ENCODE peak calls at places on chromosomes 11 and 22, in ten cellular contexts. Q is A549, C is transverse colon, O is spleen, F is suprapubic skin, J is tibial nerve, R is HCT116, U is GM12878, L is prostate gland, P is H1. S is an unnamed sample.

GRCh38 chr11:112977620-112978212 is 16.5 kb downstream of the NCAM1 start:
- DNase-seq in R (no peak), P (no peak), O (no peak), L (no peak), J (no peak), Q (no peak), C (no peak), U (no peak), F (no peak), S (no peak)

GRCh38 chr22:46649176-46650077 is 29.2 kb downstream of the GRAMD4 start:
- DNase-seq in F (no peak), O (no peak), C (no peak), J (no peak), L (peak; percentile 81), U (no peak), P (no peak), Q (peak; percentile 63), R (no peak), S (no peak)

GRCh38 chr11:12092714-12093113 is 17.7 kb upstream of the MICAL2 start:
- DNase-seq in O (no peak), Q (no peak), U (no peak), F (peak; percentile 43), R (no peak), C (no peak), L (no peak), J (no peak), P (no peak), S (no peak)

GRCh38 chr11:125281831-125282595 is 117.5 kb downstream of the PKNOX2 start:
- DNase-seq in O (no peak), L (no peak), Q (no peak), P (no peak), R (peak; percentile 41), U (no peak), C (no peak), J (no peak), F (no peak), S (no peak)

GRCh38 chr22:20109411-20110358 is 6.2 kb upstream of the RANBP1 start:
- DNase-seq in R (no peak), P (no peak), Q (no peak), F (no peak), L (no peak), J (no peak), O (peak; percentile 70), U (no peak), C (no peak), S (no peak)

GRCh38 chr11:122852071-122852831 is 14.0 kb downstream of the CRTAM start:
- DNase-seq in P (no peak), L (no peak), Q (no peak), O (no peak), J (no peak), R (no peak), F (no peak), C (no peak), U (no peak), S (no peak)

GRCh38 chr22:46674367-46674781 is 54.2 kb downstream of the GRAMD4 start:
- DNase-seq in O (peak; percentile 94), J (peak; percentile 50), C (peak; percentile 61), P (no peak), F (peak; percentile 85), Q (no peak), L (no peak), U (no peak), R (no peak), S (peak; percentile 52)

GRCh38 chr22:22848364-22848866 is 39.2 kb upstream of the IGLL5 start:
- DNase-seq in J (peak; percentile 73), Q (peak; percentile 18), F (no peak), U (no peak), C (peak; percentile 79), O (peak; percentile 85), L (peak; percentile 65), R (peak; percentile 56), P (no peak), S (peak; percentile 32)

GRCh38 chr11:65899356-65900124 is 648 bp downstream of the FOSL1 start:
- DNase-seq in C (peak; percentile 67), F (peak; percentile 89), J (no peak), L (no peak), R (no peak), Q (peak; percentile 75), U (no peak), O (peak; percentile 92), P (no peak), S (no peak)
- TF ChIP-seq POLR2A in C (no peak), F (no peak), J (no peak), L (peak; percentile 40), R (no peak), Q (peak; percentile 26), U (no peak), O (no peak), P (no peak), S (no peak)

GRCh38 chr11:3956748-3957147 is 101.3 kb downstream of the STIM1 start:
- DNase-seq in C (no peak), P (no peak), F (no peak), U (no peak), J (no peak), L (no peak), Q (no peak), R (no peak), O (no peak), S (no peak)

GRCh38 chr11:3958301-3958700 is 102.8 kb downstream of the STIM1 start:
- DNase-seq in R (no peak), F (no peak), J (no peak), L (no peak), Q (no peak), O (no peak), P (no peak), C (no peak), U (no peak), S (no peak)

GRCh38 chr11:3957437-3957836 is 102.0 kb downstream of the STIM1 start:
- DNase-seq in F (no peak), J (no peak), U (no peak), C (no peak), L (no peak), O (no peak), P (no peak), Q (no peak), R (no peak), S (no peak)

GRCh38 chr11:3959918-3960295 is 104.4 kb downstream of the STIM1 start:
- DNase-seq in O (no peak), C (no peak), U (no peak), L (no peak), F (no peak), Q (no peak), R (no peak), J (no peak), P (no peak), S (no peak)

DNA sequence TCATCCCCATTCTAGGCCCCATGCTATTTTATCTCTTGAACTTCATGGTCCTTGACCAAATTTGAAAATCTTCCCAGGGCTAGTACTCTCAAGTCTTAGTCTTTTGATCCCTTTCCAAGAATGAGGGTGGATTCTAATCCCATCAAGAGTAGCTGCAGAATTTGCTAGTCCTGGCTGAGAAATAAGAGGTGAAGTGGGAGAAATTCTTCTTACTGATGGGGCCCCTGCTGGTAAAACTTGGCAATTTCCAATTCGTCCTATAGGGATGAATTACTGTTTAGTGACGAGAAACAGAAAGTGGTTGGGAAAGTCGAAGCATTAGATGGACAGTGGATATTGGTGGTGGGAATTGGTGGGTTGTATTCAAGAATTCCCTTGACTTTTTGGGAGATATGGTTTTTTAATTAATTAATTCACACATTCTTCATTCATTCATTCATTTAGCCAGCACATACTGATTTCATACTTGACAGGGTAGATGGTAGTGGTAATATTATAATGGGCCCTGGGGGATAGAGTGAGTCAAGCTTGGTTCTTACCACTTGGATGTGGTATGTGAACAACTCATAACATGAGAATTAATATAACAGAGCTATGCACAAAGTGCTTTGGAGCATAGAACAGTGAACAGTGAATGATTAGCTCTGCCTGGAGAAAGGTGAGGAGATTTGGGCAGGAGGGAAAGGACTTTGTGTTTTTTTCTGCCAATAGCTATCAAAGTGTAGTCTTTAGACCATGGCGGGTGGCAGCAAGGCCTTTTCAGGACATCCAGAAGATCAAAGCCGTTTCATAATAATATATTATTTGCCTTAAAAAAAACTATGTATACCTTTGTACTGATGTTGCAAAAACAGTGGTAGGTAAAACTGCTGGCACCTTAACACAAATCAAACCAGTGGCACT is 103.8 kb downstream of the STIM1 start:
- DNase-seq in F (no peak), R (no peak), O (no peak), Q (peak; percentile 53), P (no peak), J (no peak), U (no peak), C (no peak), L (no peak), S (no peak)
- TF ChIP-seq CTCF in F (no peak), R (peak; percentile 15), O (no peak), Q (peak; percentile 34), P (no peak), J (no peak), U (peak; percentile 25), C (peak; percentile 33), L (no peak), S (no peak)

GRCh38 chr11:126281245-126281644 is 1.6 kb upstream of the TIRAP start:
- DNase-seq in Q (no peak), J (no peak), U (no peak), R (no peak), O (no peak), C (no peak), P (no peak), F (no peak), L (no peak), S (no peak)

GRCh38 chr11:126284829-126285228 is 1.9 kb downstream of the TIRAP start:
- DNase-seq in P (no peak), R (no peak), Q (peak; percentile 19), C (peak; percentile 83), U (peak; percentile 94), F (no peak), L (no peak), O (no peak), J (peak; percentile 54), S (peak; percentile 73)

GRCh38 chr11:126282361-126282741 is 542 bp upstream of the TIRAP start:
- DNase-seq in R (no peak), U (no peak), P (no peak), L (peak; percentile 24), Q (no peak), J (peak; percentile 27), F (no peak), O (peak; percentile 85), C (peak; percentile 57), S (no peak)

GRCh38 chr11:126281666-126282175 is 1.2 kb upstream of the TIRAP start:
- DNase-seq in Q (no peak), C (no peak), O (no peak), R (no peak), U (no peak), J (no peak), P (no peak), F (no peak), L (no peak), S (no peak)

DNA sequence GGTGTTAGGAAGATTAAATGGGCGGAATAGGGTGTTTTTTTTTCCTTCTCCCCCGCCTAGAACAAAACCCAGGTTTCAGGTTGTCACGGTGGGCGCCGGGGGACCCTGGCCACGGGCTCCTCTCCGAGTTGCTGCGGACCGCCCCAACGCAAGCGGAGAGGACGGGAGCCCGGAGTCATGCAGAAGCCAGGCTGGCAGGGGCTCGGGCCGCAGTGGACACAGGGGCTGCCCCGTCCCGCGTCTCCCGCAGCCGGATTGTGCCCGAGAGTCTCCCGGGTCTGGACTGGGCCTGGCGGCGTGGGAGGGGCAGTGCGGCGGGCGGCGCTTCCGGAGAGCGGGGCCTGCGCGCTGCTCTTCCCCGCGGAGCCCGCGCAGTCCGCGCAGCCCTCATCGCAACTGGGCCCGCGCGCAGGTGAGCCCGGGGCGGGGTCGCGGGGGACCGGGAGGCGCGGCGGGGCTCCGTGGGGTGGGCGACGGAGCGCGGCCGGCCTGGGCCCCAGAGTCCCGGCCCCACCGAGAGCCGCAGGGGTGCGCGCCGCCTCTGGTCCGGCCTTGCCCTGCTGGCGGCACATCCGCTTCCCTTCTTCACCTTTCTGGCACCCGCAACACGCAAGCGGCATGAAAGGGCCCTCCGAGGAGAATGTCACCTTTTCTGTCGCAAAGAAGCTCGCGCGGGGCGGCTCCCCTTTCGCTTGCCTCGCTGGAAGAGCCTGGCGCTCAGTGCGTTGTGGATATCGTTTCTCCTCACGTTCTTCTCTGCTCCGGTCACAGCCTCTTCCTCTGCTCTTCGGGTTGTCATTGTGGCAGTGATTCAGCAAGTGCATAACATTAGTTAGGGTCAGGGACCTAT is at the start of gene TIRAP:
- DNase-seq in O (peak; percentile 93), R (no peak), U (no peak), F (peak; percentile 80), Q (peak; percentile 33), J (peak; percentile 41), L (peak; percentile 56), C (peak; percentile 76), P (no peak), S (peak; percentile 91)
- TF ChIP-seq POLR2A in O (no peak), R (peak; percentile 49), U (peak; percentile 81), F (no peak), Q (peak; percentile 83), J (no peak), L (peak; percentile 42), C (peak; percentile 68), P (no peak), S (no peak)

GRCh38 chr11:68843703-68844312 is 2.1 kb upstream of the CPT1A start:
- DNase-seq in J (no peak), P (peak; percentile 67), R (peak; percentile 67), F (peak; percentile 80), L (peak; percentile 80), O (peak; percentile 96), Q (no peak), U (no peak), C (peak; percentile 95), S (no peak)
- TF ChIP-seq CTCF in J (peak; percentile 33), P (peak; percentile 70), R (peak; percentile 74), F (peak; percentile 43), L (peak; percentile 78), O (peak; percentile 56), Q (no peak), U (peak; percentile 80), C (peak; percentile 96), S (peak; percentile 93)